ENCODE peak calls at places on chromosome 10, in four cellular contexts. J, T, S and Z are unnamed samples.

GRCh38 chr10:131200856-131201470 is 110.6 kb downstream of the TCERG1L start:
- DNase-seq in J (no peak), T (no peak), S (no peak), Z (no peak)

GRCh38 chr10:91901784-91902677 is 7.3 kb downstream of the FGFBP3 start:
- DNase-seq in J (no peak), T (peak; percentile 92), S (peak; percentile 60), Z (peak; percentile 97)

GRCh38 chr10:126731613-126731995 is 61.1 kb upstream of the C10orf90 start:
- DNase-seq in J (peak; percentile 39), T (no peak), S (no peak), Z (no peak)

GRCh38 chr10:51815723-51816122 is 116.3 kb upstream of the CSTF2T start:
- DNase-seq in J (no peak), T (no peak), S (no peak), Z (no peak)

GRCh38 chr10:105140600-105140999 is 499.5 kb downstream of the SORCS3 start:
- DNase-seq in J (no peak), T (no peak), S (no peak), Z (no peak)

GRCh38 chr10:6072215-6072941 is 10.2 kb upstream of the IL2RA start:
- DNase-seq in J (no peak), T (no peak), S (no peak), Z (no peak)

GRCh38 chr10:121312582-121312981 is 285.7 kb downstream of the FGFR2 start:
- DNase-seq in J (no peak), T (peak; percentile 74), S (no peak), Z (peak; percentile 1)

GRCh38 chr10:112115781-112116385 is 67.7 kb downstream of the GPAM start:
- DNase-seq in J (no peak), T (peak; percentile 7), S (no peak), Z (peak; percentile 12)

GRCh38 chr10:129641982-129642381 is 174.9 kb downstream of the MGMT start:
- DNase-seq in J (no peak), T (no peak), S (no peak), Z (no peak)

GRCh38 chr10:33494694-33495093 is 160.2 kb upstream of the NRP1 start:
- DNase-seq in J (no peak), T (no peak), S (no peak), Z (no peak)

GRCh38 chr10:110165867-110166266 is 41.5 kb upstream of the MXI1 start:
- DNase-seq in J (no peak), T (no peak), S (no peak), Z (no peak)

GRCh38 chr10:106960812-106961211 is 203.7 kb downstream of the SORCS1 start:
- DNase-seq in J (no peak), T (no peak), S (no peak), Z (no peak)

GRCh38 chr10:6458814-6459213 is 121.3 kb downstream of the PRKCQ start:
- DNase-seq in J (no peak), T (no peak), S (no peak), Z (no peak)

GRCh38 chr10:128578766-128579165 is 452.5 kb upstream of the MKI67 start:
- DNase-seq in J (peak; percentile 85), T (no peak), S (no peak), Z (no peak)

GRCh38 chr10:17101257-17101909 is 28.2 kb downstream of the CUBN start:
- DNase-seq in J (no peak), T (no peak), S (no peak), Z (no peak)

GRCh38 chr10:44978213-44978569 is 418 bp downstream of the DEPP1 start:
- DNase-seq in J (no peak), T (no peak), S (no peak), Z (no peak)

GRCh38 chr10:101310528-101311439 is 43.2 kb upstream of the BTRC start:
- DNase-seq in J (no peak), T (no peak), S (peak; percentile 23), Z (no peak)

GRCh38 chr10:131161087-131161486 is 150.4 kb downstream of the TCERG1L start:
- DNase-seq in J (no peak), T (no peak), S (no peak), Z (no peak)

GRCh38 chr10:55628260-55628701 is 732.8 kb downstream of the ZWINT start:
- DNase-seq in J (no peak), T (no peak), S (no peak), Z (no peak)

GRCh38 chr10:65358565-65358964 is 1567.3 kb upstream of the LRRTM3 start:
- DNase-seq in J (no peak), T (peak; percentile 23), S (no peak), Z (peak; percentile 36)

GRCh38 chr10:63866747-63867140 is 345.5 kb downstream of the REEP3 start:
- DNase-seq in J (no peak), T (peak; percentile 16), S (no peak), Z (peak; percentile 36)

GRCh38 chr10:24951201-24952145 is 933 bp downstream of the PRTFDC1 start:
- DNase-seq in J (peak; percentile 91), T (no peak), S (no peak), Z (no peak)

GRCh38 chr10:110032801-110033723 is 25.3 kb downstream of the ADD3 start:
- DNase-seq in J (no peak), T (no peak), S (no peak), Z (peak; percentile 48)

GRCh38 chr10:88672041-88672440 is 7.8 kb downstream of the LIPF start:
- DNase-seq in J (no peak), T (no peak), S (no peak), Z (peak; percentile 32)

GRCh38 chr10:100509241-100509640 is 10.4 kb downstream of the SEC31B start:
- DNase-seq in J (no peak), T (no peak), S (no peak), Z (peak; percentile 29)

GRCh38 chr10:36358736-36359135 is 716.6 kb upstream of the FZD8 start:
- DNase-seq in J (no peak), T (no peak), S (no peak), Z (no peak)

DNA sequence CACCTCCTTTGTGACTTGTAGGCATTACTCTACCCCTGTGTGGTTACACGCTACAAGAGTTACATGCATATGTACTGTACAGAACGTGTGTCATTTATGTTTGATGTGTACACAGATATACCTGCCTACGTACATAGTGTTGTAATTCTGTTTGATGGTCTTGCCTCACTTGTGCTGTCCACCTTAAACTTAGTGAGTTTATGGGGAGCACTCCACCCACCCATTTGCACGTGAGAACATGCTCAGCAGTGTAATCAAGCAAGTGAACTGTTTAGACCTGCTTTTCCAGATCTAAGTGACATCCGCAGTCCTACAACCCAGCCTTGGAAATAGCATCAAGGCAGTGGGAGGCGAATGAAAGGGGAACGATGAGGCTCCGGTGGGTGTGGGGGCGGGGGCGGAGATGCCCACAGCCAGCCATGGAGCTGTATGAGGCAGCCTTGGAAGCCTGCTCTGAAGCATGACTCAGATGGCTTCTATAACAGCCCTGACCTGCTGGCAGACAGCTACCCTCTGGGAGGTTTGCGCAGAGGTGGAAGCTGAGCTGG is 52.1 kb downstream of the SUFU start:
- DNase-seq in J (no peak), T (peak; percentile 68), S (peak; percentile 28), Z (peak; percentile 53)
- H3K4me3 ChIP-seq in J (no peak overlapping the region), T (no peak overlapping the region), S (no peak overlapping the region), Z (no peak overlapping the region)

GRCh38 chr10:82084904-82085303 is 209.9 kb downstream of the NRG3 start:
- DNase-seq in J (no peak), T (no peak), S (no peak), Z (no peak)
- TF ChIP-seq CTCF in J (no peak), T (no peak), S (no peak), Z (peak; percentile 7)

DNA sequence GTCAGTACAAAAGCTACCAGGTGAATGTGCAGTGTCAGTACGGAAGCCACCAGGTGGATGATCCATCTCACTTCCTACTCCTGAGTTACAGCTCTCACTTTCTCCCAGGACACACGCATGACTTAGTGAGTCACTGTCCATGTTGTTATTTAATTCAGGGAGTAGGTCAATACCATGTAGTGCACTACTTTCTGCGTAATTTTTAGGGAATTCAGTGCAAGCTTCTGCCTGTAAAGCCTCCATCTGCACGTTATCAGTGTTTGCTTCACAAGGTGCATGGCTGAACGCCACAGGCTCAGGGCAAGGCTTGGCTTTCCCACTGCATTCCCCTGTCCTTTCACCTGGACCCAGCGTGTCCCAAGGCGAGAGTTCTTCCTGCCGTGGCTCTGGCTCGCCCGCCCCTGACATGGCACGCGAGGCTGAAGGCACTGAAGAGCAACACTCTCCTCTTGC is 59.5 kb downstream of the LARP4B start:
- DNase-seq in J (no peak), T (no peak), S (no peak), Z (no peak)
- H3K4me3 ChIP-seq in J (no peak overlapping the region), T (no peak overlapping the region), S (no peak overlapping the region), Z (no peak overlapping the region)

GRCh38 chr10:42431095-42431494 is 207.3 kb downstream of the ZNF33B start:
- DNase-seq in J (no peak), T (no peak), S (no peak), Z (no peak)

GRCh38 chr10:42422911-42423310 is 215.5 kb downstream of the ZNF33B start:
- DNase-seq in J (no peak), T (no peak), S (no peak), Z (no peak)

GRCh38 chr10:42428534-42428933 is 209.8 kb downstream of the ZNF33B start:
- DNase-seq in J (no peak), T (peak; percentile 12), S (no peak), Z (peak; percentile 16)
- TF ChIP-seq CTCF in J (peak; percentile 30), T (peak; percentile 62), S (no peak), Z (peak; percentile 36)

GRCh38 chr10:61837748-61838055 is 63.8 kb upstream of the ARID5B start:
- DNase-seq in J (no peak), T (no peak), S (no peak), Z (no peak)
- H3K4me3 ChIP-seq in J (peak overlapping the region; percentile 5), T (no peak overlapping the region), S (no peak overlapping the region), Z (no peak overlapping the region)

GRCh38 chr10:132745511-132745910 is 40.4 kb downstream of the NKX6-2 start:
- DNase-seq in J (no peak), T (no peak), S (no peak), Z (no peak)
- TF ChIP-seq CTCF in J (no peak), T (no peak), S (no peak), Z (no peak)

DNA sequence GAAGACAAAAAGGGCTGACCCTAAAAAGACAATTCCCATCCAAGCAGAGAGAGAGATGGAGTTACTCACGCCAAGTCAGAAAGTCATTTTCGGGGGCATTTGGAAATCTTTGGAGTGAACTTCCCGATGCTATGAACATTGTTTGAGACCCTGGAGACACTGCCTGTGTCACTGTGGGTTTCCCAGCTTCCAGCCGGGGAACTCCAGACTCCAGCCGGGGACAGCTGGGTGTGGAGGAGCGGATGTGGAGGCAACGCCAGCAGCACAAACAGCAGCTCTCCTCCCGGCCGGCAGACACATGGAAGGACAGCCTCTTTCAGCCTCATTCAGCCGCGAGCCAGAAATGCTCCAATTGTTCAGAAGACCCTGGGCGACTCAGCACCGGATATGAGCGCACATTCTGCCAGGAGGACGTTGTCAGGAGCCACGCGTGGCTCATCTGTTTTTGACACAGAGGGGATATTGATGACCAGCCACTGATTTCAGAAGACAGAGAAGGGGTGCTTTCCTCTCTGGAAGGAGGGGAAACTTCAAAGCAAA is 97.6 kb downstream of the PRPF18 start:
- DNase-seq in J (no peak), T (peak; percentile 55), S (no peak), Z (peak; percentile 90)
- H3K4me3 ChIP-seq in J (peak overlapping the region; percentile 7), T (no peak overlapping the region), S (no peak overlapping the region), Z (no peak overlapping the region)

DNA sequence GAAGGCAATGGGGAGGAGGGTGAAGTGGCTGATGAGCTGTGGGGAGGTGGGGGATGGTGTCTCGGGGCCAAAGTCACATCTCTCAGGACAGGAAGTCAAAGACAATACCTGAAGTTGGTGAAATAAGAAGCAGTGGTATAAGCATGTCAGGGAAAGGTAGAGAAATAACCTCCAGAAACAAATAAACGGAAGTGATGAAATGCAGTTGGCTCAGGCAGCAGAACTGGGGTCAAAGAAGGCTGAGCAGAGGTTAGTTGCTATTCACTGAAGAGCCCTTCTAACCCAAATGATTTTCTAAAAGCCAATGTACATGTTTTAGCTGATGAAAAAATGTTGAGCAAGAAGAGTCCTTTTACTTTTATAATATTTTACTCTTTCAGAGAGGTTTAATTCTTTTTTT is 78.6 kb upstream of the ADRB1 start:
- DNase-seq in J (no peak), T (no peak), S (no peak), Z (no peak)
- TF ChIP-seq CTCF in J (no peak), T (no peak), S (no peak), Z (no peak)

GRCh38 chr10:103367379-103367781 is 396 bp upstream of the TAF5 start:
- DNase-seq in J (no peak), T (no peak), S (no peak), Z (no peak)
- H3K4me3 ChIP-seq in J (peak overlapping the region; percentile 80), T (peak overlapping the region; percentile 88), S (peak overlapping the region; percentile 78), Z (peak overlapping the region; percentile 70)